ENCODE peak calls at places on chromosomes 4 and X, in five cellular contexts. H is GM23248, E is K562, W is hepatocyte, X is fibroblast of lung. U is an unnamed sample.

GRCh38 chr4:177322156-177322685 is 12.5 kb downstream of the NEIL3 start:
- DNase-seq in W (no peak), X (peak; percentile 49), H (no peak), E (no peak), U (no peak)

GRCh38 chr4:6578221-6578620 is 3.2 kb downstream of the MAN2B2 start:
- DNase-seq in W (no peak), X (no peak), H (no peak), E (no peak), U (no peak)

GRCh38 chrX:78831523-78831922 is 84.0 kb downstream of the LPAR4 start:
- DNase-seq in W (no peak), X (no peak), H (no peak), E (no peak), U (no peak)

GRCh38 chr4:39032218-39033085 is at the start of gene TMEM156:
- DNase-seq in E (no peak), H (peak; percentile 50), W (no peak), X (peak; percentile 53), U (peak; percentile 69)

GRCh38 chrX:153336128-153336894 is 2.4 kb downstream of the ZNF275 start:
- DNase-seq in W (no peak), E (no peak), X (no peak), H (peak; percentile 34), U (peak; percentile 43)

GRCh38 chr4:187501731-187502130 is 493.8 kb upstream of the ZFP42 start:
- DNase-seq in E (no peak), W (no peak), X (no peak), H (no peak), U (no peak)

GRCh38 chr4:122458625-122459024 is 2.1 kb upstream of the IL2 start:
- DNase-seq in E (no peak), H (peak; percentile 67), X (peak; percentile 22), W (peak; percentile 5), U (no peak)

GRCh38 chr4:83561381-83561780 is 25.5 kb downstream of the GPAT3 start:
- DNase-seq in X (peak; percentile 63), E (no peak), H (peak; percentile 51), W (no peak), U (no peak)

GRCh38 chr4:75844151-75844662 is 58.0 kb downstream of the PPEF2 start:
- DNase-seq in E (no peak), H (peak; percentile 80), X (peak; percentile 92), W (peak; percentile 55), U (no peak)

GRCh38 chr4:86359944-86360478 is at the start of gene MAPK10:
- DNase-seq in X (peak; percentile 95), W (peak; percentile 90), E (no peak), H (peak; percentile 71), U (peak; percentile 97)

GRCh38 chrX:154731881-154732280 is 19.0 kb downstream of the GAB3 start:
- DNase-seq in W (no peak), H (peak; percentile 10), X (peak; percentile 65), E (no peak), U (no peak)

GRCh38 chr4:117429061-117429460 is 343.7 kb upstream of the TRAM1L1 start:
- DNase-seq in W (no peak), H (no peak), X (no peak), E (no peak), U (no peak)

GRCh38 chr4:184344899-184345572 is 127.4 kb upstream of the ENPP6 start:
- DNase-seq in H (no peak), X (no peak), W (no peak), E (no peak), U (peak; percentile 50)

GRCh38 chr4:100430441-100430840 is 87.4 kb downstream of the EMCN start:
- DNase-seq in X (no peak), H (no peak), E (no peak), W (no peak), U (no peak)

GRCh38 chrX:46317158-46317557 is 228.1 kb downstream of the ZNF674 start:
- DNase-seq in H (no peak), E (no peak), X (no peak), W (no peak), U (no peak)

GRCh38 chrX:83916525-83916924 is 55.6 kb downstream of the CYLC1 start:
- DNase-seq in W (peak; percentile 32), H (peak; percentile 43), E (peak; percentile 6), X (no peak), U (peak; percentile 32)

GRCh38 chrX:74420194-74421035 is 878 bp upstream of the SLC16A2 start:
- DNase-seq in X (peak; percentile 56), E (no peak), H (peak; percentile 78), W (peak; percentile 67), U (no peak)

GRCh38 chr4:80017125-80017854 is 55.7 kb downstream of the ANTXR2 start:
- DNase-seq in X (peak; percentile 82), W (no peak), E (no peak), H (peak; percentile 83), U (peak; percentile 80)
- H2AFZ ChIP-seq in X (no peak overlapping the region), W (no peak overlapping the region), E (no peak overlapping the region), H (peak overlapping the region; percentile 37), U (no peak overlapping the region)

GRCh38 chr4:795726-796119 is 30.2 kb downstream of the CPLX1 start:
- DNase-seq in W (no peak), X (no peak), H (no peak), E (no peak), U (no peak)
- TF ChIP-seq EZH2 in W (peak; percentile 13), X (no peak), H (peak; percentile 23), E (no peak), U (no peak)

DNA sequence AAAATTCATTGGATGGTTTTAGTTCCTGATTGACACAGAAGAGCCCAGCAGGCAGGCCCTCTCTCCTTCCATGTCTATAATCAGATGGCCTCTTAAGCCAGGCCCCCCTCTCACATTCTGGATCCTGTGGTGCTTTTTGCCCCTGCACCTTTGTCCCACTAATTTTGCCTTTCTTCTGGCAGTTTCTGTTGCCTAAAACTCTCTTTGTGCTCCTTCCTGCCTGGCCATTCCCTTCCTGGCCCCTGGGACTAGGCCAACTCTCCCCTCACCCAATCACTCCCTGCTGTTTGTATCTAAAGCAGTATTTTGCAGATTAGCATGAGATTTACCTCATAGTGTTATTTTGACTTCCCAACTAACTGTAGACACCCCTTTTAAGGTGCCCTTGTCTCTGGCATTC is 42.7 kb upstream of the DDX3X start:
- DNase-seq in E (no peak), X (no peak), H (no peak), W (no peak), U (no peak)
- H2AFZ ChIP-seq in E (no peak overlapping the region), X (no peak overlapping the region), H (no peak overlapping the region), W (no peak overlapping the region), U (no peak overlapping the region)

DNA sequence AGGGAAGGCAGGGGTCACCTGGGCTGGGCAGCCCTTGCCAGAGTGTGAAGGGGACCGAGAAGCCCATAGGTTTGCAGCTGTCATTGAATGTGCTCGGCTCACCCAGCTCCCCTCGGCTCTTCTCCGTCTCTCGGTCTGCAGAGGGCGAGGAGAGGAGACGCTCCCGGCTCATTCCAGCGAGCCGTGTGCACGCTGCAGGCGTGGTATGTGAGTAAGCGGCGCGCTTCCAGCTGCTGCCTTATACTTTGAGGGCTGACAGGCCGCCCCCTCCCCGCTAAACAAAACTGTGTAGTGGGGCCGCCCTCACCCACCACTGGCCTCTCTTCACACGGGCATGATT is 23.0 kb upstream of the BCORL1 start:
- DNase-seq in H (peak; percentile 66), X (no peak), W (peak; percentile 66), E (peak; percentile 20), U (no peak)
- TF ChIP-seq EZH2 in H (no peak), X (no peak), W (no peak), E (no peak), U (no peak)

GRCh38 chrX:41407816-41408215 is 39.3 kb upstream of the NYX start:
- DNase-seq in W (no peak), H (no peak), E (no peak), X (no peak), U (no peak)
- H2AFZ ChIP-seq in W (no peak overlapping the region), H (no peak overlapping the region), E (no peak overlapping the region), X (no peak overlapping the region), U (no peak overlapping the region)

GRCh38 chr4:93828332-93828829 is at the start of gene ATOH1:
- DNase-seq in E (no peak), H (peak; percentile 13), W (peak; percentile 55), X (peak; percentile 23), U (peak; percentile 60)
- TF ChIP-seq EZH2 in E (no peak), H (no peak), W (no peak), X (no peak), U (no peak)

DNA sequence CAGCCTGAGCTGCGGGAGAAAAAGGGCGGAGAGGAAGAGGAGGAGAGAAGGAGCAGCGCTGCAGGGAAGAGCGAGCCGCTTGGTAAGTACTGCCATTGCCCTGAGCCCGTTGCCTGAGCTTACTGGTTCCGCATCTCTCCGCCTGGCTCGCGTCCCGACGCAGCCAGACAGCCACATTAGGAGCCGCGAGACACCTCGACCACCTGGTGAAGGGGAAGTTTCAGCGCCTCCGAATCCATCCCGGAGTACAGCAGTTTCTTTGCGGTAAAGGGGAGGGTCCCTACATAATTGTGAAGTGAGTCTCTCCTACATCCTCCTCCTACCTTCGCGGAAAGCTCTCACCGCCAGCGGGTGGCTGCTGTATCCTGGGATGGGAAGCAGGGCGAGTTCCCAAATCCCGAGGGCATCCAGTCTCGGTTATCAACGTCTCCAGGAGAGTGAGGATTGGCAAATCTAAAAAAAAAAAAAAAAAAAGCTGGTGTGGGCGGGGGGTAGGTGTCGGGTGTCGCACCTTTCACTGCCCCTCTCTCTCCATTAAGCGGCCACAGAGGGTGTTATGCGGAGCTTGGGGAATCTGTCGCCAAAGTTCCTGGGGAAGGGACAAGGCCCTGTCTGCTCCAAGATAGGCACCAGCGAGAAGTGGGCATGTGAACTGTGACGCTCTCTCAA is 7.9 kb downstream of the TBX22 start:
- DNase-seq in X (no peak), W (peak; percentile 8), H (no peak), E (no peak), U (no peak)
- H2AFZ ChIP-seq in X (no peak overlapping the region), W (peak overlapping the region; percentile 21), H (no peak overlapping the region), E (no peak overlapping the region), U (no peak overlapping the region)

GRCh38 chrX:103012945-103013344 is 51.0 kb downstream of the BEX1 start:
- DNase-seq in E (no peak), X (no peak), W (no peak), H (peak; percentile 9), U (no peak)
- TF ChIP-seq EZH2 in E (no peak), X (no peak), W (no peak), H (no peak), U (no peak)

GRCh38 chr4:132565542-132565941 is 583.6 kb upstream of the PCDH10 start:
- DNase-seq in H (no peak), X (no peak), W (no peak), E (no peak), U (no peak)
- H2AFZ ChIP-seq in H (no peak overlapping the region), X (no peak overlapping the region), W (no peak overlapping the region), E (no peak overlapping the region), U (no peak overlapping the region)

U was measured in MM.1S.